ENCODE peak calls at places on chromosomes 4 and X, in five cellular contexts. H is IMR-90, B is H9, V is neuronal stem cell, U is mesenchymal stem cell. L is an unnamed sample.

GRCh38 chrX:114774691-114775090 is 190.8 kb downstream of the HTR2C start:
- DNase-seq in H (no peak), B (peak), V (no peak), U (no peak), L (peak)

GRCh38 chrX:38929966-38930421 is 128.7 kb downstream of the MID1IP1 start:
- DNase-seq in H (peak), B (no peak), V (no peak), U (peak), L (no peak)

GRCh38 chr4:173005912-173006633 is 162.5 kb upstream of the GALNT7 start:
- DNase-seq in H (no peak), B (no peak), V (no peak), U (no peak), L (no peak)

GRCh38 chr4:33073811-33074210 is 2353.6 kb downstream of the PCDH7 start:
- DNase-seq in H (peak), B (no peak), V (peak), U (no peak), L (peak)

GRCh38 chr4:109826719-109827118 is 1.1 kb upstream of the RRH start:
- DNase-seq in H (peak), B (no peak), V (no peak), U (peak), L (no peak)

GRCh38 chrX:119398587-119398973 is 556 bp upstream of the SLC25A43 start:
- DNase-seq in H (no peak), B (no peak), V (no peak), U (peak), L (no peak)

GRCh38 chr4:176782794-176783193 is 9.9 kb downstream of the VEGFC start:
- DNase-seq in H (peak), B (no peak), V (no peak), U (no peak), L (no peak)

GRCh38 chrX:105189093-105189492 is 31.4 kb downstream of the TEX13A start:
- DNase-seq in H (no peak), B (no peak), V (no peak), U (no peak), L (no peak)

GRCh38 chrX:130834149-130834548 is 68.9 kb downstream of the ENOX2 start:
- DNase-seq in H (no peak), B (peak), V (peak), U (no peak), L (peak)

GRCh38 chrX:23031600-23031999 is 31.8 kb downstream of the DDX53 start:
- DNase-seq in H (no peak), B (no peak), V (no peak), U (no peak), L (no peak)

GRCh38 chrX:135543924-135544323 is 23.5 kb downstream of the INTS6L start:
- DNase-seq in H (no peak), B (peak), V (no peak), U (no peak), L (peak)

GRCh38 chrX:149877636-149878035 is 3.3 kb upstream of the MAGEA8 start:
- DNase-seq in H (no peak), B (no peak), V (no peak), U (peak), L (peak)

GRCh38 chr4:173001571-173001970 is 167.0 kb upstream of the GALNT7 start:
- DNase-seq in H (peak), B (no peak), V (no peak), U (peak), L (no peak)

GRCh38 chr4:76250962-76251361 is 559 bp upstream of the FAM47E start:
- DNase-seq in H (no peak), B (no peak), V (no peak), U (no peak), L (no peak)

GRCh38 chr4:145055533-145056257 is 42.3 kb downstream of the ANAPC10 start:
- DNase-seq in H (no peak), B (no peak), V (no peak), U (no peak), L (peak)

GRCh38 chr4:136742330-136742729 is 790.0 kb downstream of the PCDH18 start:
- DNase-seq in H (peak), B (no peak), V (no peak), U (peak), L (no peak)

GRCh38 chr4:74378573-74378972 is 13.6 kb downstream of the EREG start:
- DNase-seq in H (peak), B (no peak), V (no peak), U (no peak), L (no peak)

GRCh38 chr4:189533603-189534002 is 407.1 kb upstream of the FRG1 start:
- DNase-seq in H (no peak), B (no peak), V (no peak), U (peak), L (no peak)
- H2BK5ac ChIP-seq in H (no peak), B (no peak), V (no peak), U (no peak), L (no peak)

GRCh38 chr4:3911252-3911856 is 145.2 kb downstream of the ADRA2C start:
- DNase-seq in H (no peak), B (no peak), V (no peak), U (no peak), L (no peak)
- H3K23ac ChIP-seq in H (no peak), B (no peak), V (peak), U (no peak), L (no peak)

GRCh38 chr4:52752921-52753320 is 1.7 kb upstream of the ERVMER34-1 start:
- DNase-seq in H (no peak), B (no peak), V (no peak), U (peak), L (no peak)

GRCh38 chr4:52751349-52751911 is at the start of gene ERVMER34-1:
- DNase-seq in H (no peak), B (peak), V (peak), U (peak), L (peak)

GRCh38 chr4:52748432-52748831 is 2.8 kb downstream of the ERVMER34-1 start:
- DNase-seq in H (no peak), B (no peak), V (no peak), U (no peak), L (no peak)

GRCh38 chr4:52750819-52751348 is 341 bp downstream of the ERVMER34-1 start:
- DNase-seq in H (no peak), B (peak), V (no peak), U (no peak), L (peak)

GRCh38 chr4:52750213-52750612 is 1.0 kb downstream of the ERVMER34-1 start:
- DNase-seq in H (no peak), B (no peak), V (no peak), U (no peak), L (no peak)
- H2BK5ac ChIP-seq in H (no peak), B (no peak), V (no peak), U (no peak), L (no peak)

GRCh38 chr4:82431026-82431745 is 796 bp downstream of the ENOPH1 start:
- DNase-seq in H (peak), B (peak), V (no peak), U (peak), L (peak)

GRCh38 chr4:82431831-82432230 is 1.4 kb downstream of the ENOPH1 start:
- DNase-seq in H (no peak), B (no peak), V (no peak), U (no peak), L (no peak)

GRCh38 chr4:82428969-82429727 is 1.1 kb downstream of the HNRNPDL start:
- DNase-seq in H (peak), B (peak), V (peak), U (peak), L (peak)

GRCh38 chr4:82429728-82430192 is 502 bp downstream of the HNRNPDL start:
- DNase-seq in H (no peak), B (no peak), V (no peak), U (no peak), L (peak)

DNA sequence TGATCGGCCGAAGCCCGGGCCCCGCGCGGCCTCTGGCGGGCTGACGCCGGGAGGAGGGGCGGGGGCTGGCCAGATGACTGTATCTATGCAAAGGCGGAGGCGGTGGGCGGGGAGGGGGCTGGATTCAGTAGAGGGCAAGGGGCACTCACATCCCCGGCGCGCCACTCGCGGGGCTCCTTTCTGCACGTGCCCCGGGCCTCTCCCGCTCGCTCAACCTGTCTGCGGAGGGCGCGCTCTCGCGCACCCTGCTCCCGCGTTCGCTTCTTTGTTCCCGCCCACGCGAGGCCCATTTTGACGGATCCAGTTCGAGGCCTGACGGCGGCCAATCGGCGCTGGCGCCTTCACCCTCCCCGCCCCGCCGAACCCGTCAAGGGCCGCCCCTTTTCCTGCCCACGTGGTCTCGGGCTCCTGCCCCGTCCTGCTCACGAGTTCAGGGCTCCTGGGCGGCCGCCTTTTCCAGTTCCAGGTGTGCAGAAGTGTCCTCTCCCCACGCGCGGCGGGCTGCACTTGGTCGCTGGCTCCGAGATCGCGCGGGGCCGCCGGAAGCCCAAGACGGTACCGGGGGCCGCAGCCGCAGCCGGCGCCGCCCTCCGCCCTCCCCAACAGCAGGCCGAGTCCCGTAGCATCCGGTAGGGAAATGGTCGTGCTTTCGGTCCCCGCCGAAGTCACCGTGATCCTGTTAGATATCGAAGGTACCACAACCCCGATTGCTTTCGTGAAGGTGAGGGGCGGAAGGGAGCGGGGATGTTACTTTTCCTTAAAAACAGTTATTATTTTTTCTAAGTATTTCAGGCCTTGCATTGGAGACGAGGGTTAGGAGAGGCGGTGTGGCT is at the start of the genes ENOPH1 and HNRNPDL:
- DNase-seq in H (peak), B (peak), V (peak), U (peak), L (peak)
- H3K23ac ChIP-seq in H (peak), B (no peak), V (peak), U (peak), L (peak)

GRCh38 chr4:105058177-105058812 is 88.4 kb upstream of the TET2 start:
- DNase-seq in H (peak), B (no peak), V (no peak), U (peak), L (no peak)

GRCh38 chr4:105059337-105059736 is 87.3 kb upstream of the TET2 start:
- DNase-seq in H (no peak), B (no peak), V (no peak), U (no peak), L (no peak)

GRCh38 chr4:105061136-105061696 is 85.5 kb upstream of the TET2 start:
- DNase-seq in H (peak), B (peak), V (peak), U (no peak), L (peak)

GRCh38 chr4:105061720-105062119 is 85.0 kb upstream of the TET2 start:
- DNase-seq in H (no peak), B (no peak), V (no peak), U (no peak), L (no peak)

DNA sequence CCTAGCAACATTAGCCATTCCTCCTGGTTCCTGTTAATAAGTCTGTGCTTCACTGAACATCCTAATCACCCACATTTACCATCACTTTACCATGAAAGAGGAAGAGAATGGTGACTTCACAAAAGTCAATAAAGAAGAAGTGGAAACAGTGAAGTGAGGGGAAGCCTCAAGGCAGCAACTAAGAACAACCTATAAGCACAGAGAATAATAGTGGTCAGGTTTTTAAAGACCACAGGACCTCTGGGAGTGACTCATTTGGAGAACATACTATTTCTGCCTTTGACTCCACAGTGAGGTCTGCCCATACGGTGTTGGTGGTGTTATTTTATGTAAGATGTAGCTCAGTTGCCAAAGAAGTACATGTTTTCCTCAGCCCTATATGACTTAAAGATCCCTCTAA is 86.0 kb upstream of the TET2 start:
- DNase-seq in H (peak), B (no peak), V (no peak), U (no peak), L (peak)
- H2BK5ac ChIP-seq in H (no peak), B (no peak), V (no peak), U (no peak), L (no peak)

GRCh38 chr4:101033986-101034385 is 313.3 kb downstream of the PPP3CA start:
- DNase-seq in H (no peak), B (peak), V (no peak), U (no peak), L (peak)
- H3K23ac ChIP-seq in H (no peak), B (no peak), V (no peak), U (no peak), L (no peak)

L was measured in mesendoderm.